ENCODE peak calls at places on chromosome 20, in five cellular contexts. L is psoas muscle, X is GM20000, K is AG09309, E is NB4. W is an unnamed sample.

GRCh38 chr20:60512436-60512835 is 554.2 kb downstream of the CDH26 start:
- DNase-seq in X (no peak), K (peak; percentile 31), E (no peak), L (no peak), W (no peak)

GRCh38 chr20:31915491-31916280 is 36.2 kb downstream of the PDRG1 start:
- DNase-seq in E (no peak), L (no peak), K (no peak), X (no peak), W (no peak)

GRCh38 chr20:43904195-43904594 is 10.5 kb upstream of the TOX2 start:
- DNase-seq in X (no peak), L (no peak), K (no peak), E (no peak), W (no peak)

GRCh38 chr20:64113796-64114355 is 6.5 kb upstream of the NPBWR2 start:
- DNase-seq in K (no peak), L (no peak), E (no peak), X (no peak), W (no peak)

GRCh38 chr20:51541189-51542032 is 1.1 kb downstream of the NFATC2 start:
- DNase-seq in K (no peak), E (peak; percentile 94), L (peak; percentile 58), X (peak; percentile 72), W (peak; percentile 69)

GRCh38 chr20:51176846-51177245 is 153.9 kb upstream of the KCNG1 start:
- DNase-seq in K (no peak), E (no peak), X (no peak), L (no peak), W (no peak)

GRCh38 chr20:49508435-49509199 is 26.1 kb upstream of the KCNB1 start:
- DNase-seq in K (peak; percentile 8), X (peak; percentile 60), E (peak; percentile 64), L (no peak), W (peak; percentile 73)

GRCh38 chr20:32574296-32575226 is 10.6 kb downstream of the NOL4L start:
- DNase-seq in K (peak; percentile 44), L (no peak), E (peak; percentile 92), X (no peak), W (no peak)

GRCh38 chr20:57022306-57022705 is 244.1 kb downstream of the BMP7 start:
- DNase-seq in E (no peak), K (no peak), X (no peak), L (no peak), W (no peak)

GRCh38 chr20:45470262-45470931 is 844 bp downstream of the WFDC2 start:
- DNase-seq in E (peak; percentile 44), L (peak; percentile 23), X (peak; percentile 41), K (no peak), W (peak; percentile 54)

GRCh38 chr20:54820392-54820791 is 345.0 kb downstream of the DOK5 start:
- DNase-seq in E (no peak), K (no peak), X (no peak), L (no peak), W (no peak)

GRCh38 chr20:57216669-57217068 is 49.8 kb downstream of the BMP7 start:
- DNase-seq in K (no peak), L (no peak), X (no peak), E (no peak), W (no peak)

DNA sequence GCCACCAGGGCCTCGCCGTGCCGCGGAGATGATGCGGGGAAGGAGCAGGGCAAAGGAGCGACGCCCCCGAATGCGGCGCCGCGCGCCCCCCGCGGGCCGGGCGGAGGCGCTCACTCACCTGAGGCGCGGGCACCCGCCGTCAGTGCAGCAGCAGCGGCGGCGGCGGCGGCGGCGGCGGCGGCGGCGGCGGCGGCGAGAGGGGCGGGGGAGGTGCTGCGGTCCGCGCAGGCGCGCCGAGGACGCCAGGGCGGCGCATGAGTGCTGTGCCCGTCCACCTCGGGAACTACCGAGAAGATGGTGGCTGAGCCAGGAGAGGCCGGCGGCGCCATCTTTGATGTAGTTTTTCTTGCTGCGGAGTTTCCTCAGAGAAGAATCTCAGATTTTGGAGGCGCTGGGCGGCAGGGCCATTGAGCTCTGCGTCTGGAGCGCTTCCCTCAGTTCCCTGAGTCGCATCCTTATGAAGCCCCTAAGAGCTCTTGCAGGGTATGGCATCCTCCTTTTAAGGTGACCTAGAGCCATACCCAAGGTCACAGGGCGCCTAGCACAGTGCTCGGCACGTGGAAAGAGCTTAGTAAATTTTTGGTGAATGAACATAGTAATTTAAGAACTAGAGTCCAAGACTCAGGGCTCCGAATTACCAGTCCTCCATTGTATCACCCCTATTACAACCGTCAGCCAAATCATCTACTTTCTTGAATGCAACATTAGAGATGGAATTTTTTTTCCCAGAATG is at the start of gene NDRG3:
- DNase-seq in K (peak; percentile 54), X (peak; percentile 98), L (peak; percentile 95), E (peak; percentile 95), W (peak; percentile 98)
- TF ChIP-seq CTCF in K (no peak), X (peak; percentile 0), L (peak; percentile 12), E (no peak), W (no peak)

GRCh38 chr20:40471261-40471629 is 217.8 kb downstream of the MAFB start:
- DNase-seq in X (no peak), E (peak; percentile 78), L (no peak), K (no peak), W (no peak)
- TF ChIP-seq CTCF in X (no peak), E (peak; percentile 53), L (peak; percentile 11), K (no peak), W (no peak)

DNA sequence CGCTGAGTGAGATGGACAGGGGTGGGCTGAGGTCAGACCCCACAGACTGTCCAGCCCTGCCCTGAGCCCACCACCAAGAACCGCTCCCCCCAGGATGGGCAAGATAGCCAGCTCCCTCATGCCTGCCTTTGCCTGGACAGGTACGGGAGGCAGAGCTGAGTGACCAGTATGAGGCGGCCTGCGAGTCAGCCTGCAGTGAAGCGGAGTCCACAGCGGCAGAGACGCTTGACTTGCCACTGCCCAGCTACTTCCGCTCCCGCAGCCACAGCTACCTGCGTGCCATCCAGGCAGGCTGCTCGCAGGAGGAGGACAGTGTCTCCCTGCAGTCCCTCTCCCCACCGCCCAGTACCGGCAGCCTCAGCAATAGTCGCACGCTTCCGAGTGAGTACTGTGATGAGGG is 94.8 kb upstream of the MYL9 start:
- DNase-seq in E (no peak), L (no peak), X (no peak), K (no peak), W (no peak)
- TF ChIP-seq CTCF in E (no peak), L (no peak), X (no peak), K (no peak), W (no peak)

GRCh38 chr20:4613718-4614620 is 107.7 kb upstream of the PRND start:
- DNase-seq in E (peak; percentile 78), K (no peak), X (peak; percentile 52), L (peak; percentile 28), W (peak; percentile 57)
- TF ChIP-seq CTCF in E (peak; percentile 48), K (peak; percentile 56), X (peak; percentile 24), L (peak; percentile 34), W (peak; percentile 28)

GRCh38 chr20:22106308-22106938 is 401.0 kb downstream of the PAX1 start:
- DNase-seq in L (no peak), X (no peak), E (peak; percentile 52), K (peak; percentile 18), W (no peak)
- TF ChIP-seq CTCF in L (no peak), X (no peak), E (peak; percentile 36), K (peak; percentile 51), W (no peak)

GRCh38 chr20:4568560-4568959 is 153.1 kb upstream of the PRND start:
- DNase-seq in L (no peak), K (no peak), E (no peak), X (no peak), W (no peak)

GRCh38 chr20:4571759-4572531 is 149.8 kb upstream of the PRND start:
- DNase-seq in X (no peak), L (no peak), E (no peak), K (no peak), W (no peak)

GRCh38 chr20:4567172-4567571 is 154.5 kb upstream of the PRND start:
- DNase-seq in L (no peak), E (no peak), X (no peak), K (no peak), W (no peak)

GRCh38 chr20:4569882-4570281 is 151.8 kb upstream of the PRND start:
- DNase-seq in L (no peak), E (no peak), X (no peak), K (no peak), W (no peak)

GRCh38 chr20:4569092-4569491 is 152.6 kb upstream of the PRND start:
- DNase-seq in E (peak; percentile 15), K (no peak), L (no peak), X (no peak), W (no peak)
- TF ChIP-seq CTCF in E (peak; percentile 39), K (no peak), L (no peak), X (no peak), W (no peak)

DNA sequence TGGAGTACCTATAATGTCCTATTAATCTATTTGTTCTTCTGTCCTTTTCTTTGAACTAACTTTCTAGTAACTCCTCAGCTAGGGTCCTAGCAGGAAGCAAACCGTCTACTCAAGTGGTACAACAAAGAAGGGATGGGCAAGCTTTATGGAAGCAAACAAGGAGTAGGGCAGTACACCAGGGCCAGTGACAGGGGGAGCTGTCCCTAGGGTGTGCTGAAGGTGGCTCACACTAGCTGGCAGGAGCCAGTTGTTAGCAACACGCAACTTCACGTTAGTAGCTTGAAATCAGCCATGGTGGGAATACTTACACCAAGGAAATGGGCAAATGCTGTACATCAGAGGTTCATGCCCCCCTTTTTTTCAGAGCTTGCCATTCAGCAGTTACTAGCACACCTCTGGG is 74.0 kb upstream of the EYA2 start:
- DNase-seq in E (no peak), X (no peak), K (no peak), L (no peak), W (no peak)
- TF ChIP-seq CTCF in E (no peak), X (no peak), K (no peak), L (no peak), W (no peak)